ENCODE peak calls at places on chromosomes 4 and X, in nine cellular contexts. One of them, this sample, is unnamed. For H3K4me1 and H3K27me3, the result is how much of the 10 kb centered on the place peaks cover.

GRCh38 chr4:1770245-1770644 is 22.8 kb upstream of the FGFR3 start:
- DNase-seq in naive thymus-derived CD4-positive, alpha-beta T cell: no peak
- DNase-seq in heart left ventricle: no peak
- DNase-seq in CD4-positive, alpha-beta memory T cell: no peak
- DNase-seq in right cardiac atrium: no peak
- DNase-seq in PC-9: no peak
- DNase-seq in testis: no peak
- DNase-seq in PC-3: no peak
- DNase-seq in ovary: no peak
- DNase-seq in this sample: no peak

GRCh38 chrX:67619253-67619652 is 75.4 kb downstream of the AR start:
- DNase-seq in PC-3: no peak
- DNase-seq in naive thymus-derived CD4-positive, alpha-beta T cell: no peak
- DNase-seq in right cardiac atrium: no peak
- DNase-seq in testis: no peak
- DNase-seq in PC-9: peak
- DNase-seq in heart left ventricle: no peak
- DNase-seq in ovary: no peak
- DNase-seq in CD4-positive, alpha-beta memory T cell: no peak
- DNase-seq in this sample: no peak

GRCh38 chr4:2834001-2834921 is 9.4 kb upstream of the ADD1 start:
- DNase-seq in PC-9: no peak
- DNase-seq in right cardiac atrium: no peak
- DNase-seq in testis: no peak
- DNase-seq in ovary: peak
- DNase-seq in PC-3: no peak
- DNase-seq in heart left ventricle: peak
- DNase-seq in CD4-positive, alpha-beta memory T cell: no peak
- DNase-seq in naive thymus-derived CD4-positive, alpha-beta T cell: no peak
- DNase-seq in this sample: no peak

GRCh38 chrX:128800138-128800537 is 723.2 kb downstream of the SMARCA1 start:
- DNase-seq in naive thymus-derived CD4-positive, alpha-beta T cell: no peak
- DNase-seq in heart left ventricle: no peak
- DNase-seq in PC-9: no peak
- DNase-seq in PC-3: no peak
- DNase-seq in ovary: no peak
- DNase-seq in CD4-positive, alpha-beta memory T cell: no peak
- DNase-seq in right cardiac atrium: no peak
- DNase-seq in testis: no peak
- DNase-seq in this sample: no peak

GRCh38 chrX:121160987-121161386 is 113.6 kb downstream of the GLUD2 start:
- DNase-seq in right cardiac atrium: no peak
- DNase-seq in naive thymus-derived CD4-positive, alpha-beta T cell: no peak
- DNase-seq in testis: no peak
- DNase-seq in ovary: no peak
- DNase-seq in heart left ventricle: no peak
- DNase-seq in PC-9: no peak
- DNase-seq in CD4-positive, alpha-beta memory T cell: no peak
- DNase-seq in PC-3: no peak
- DNase-seq in this sample: no peak

GRCh38 chr4:112060212-112060611 is 85.0 kb upstream of the FAM241A start:
- DNase-seq in CD4-positive, alpha-beta memory T cell: no peak
- DNase-seq in heart left ventricle: no peak
- DNase-seq in ovary: no peak
- DNase-seq in testis: no peak
- DNase-seq in right cardiac atrium: no peak
- DNase-seq in PC-9: no peak
- DNase-seq in PC-3: peak
- DNase-seq in naive thymus-derived CD4-positive, alpha-beta T cell: no peak
- DNase-seq in this sample: peak

GRCh38 chr4:118823471-118823870 is 12.5 kb downstream of the SEC24D start:
- DNase-seq in heart left ventricle: no peak
- DNase-seq in PC-9: peak
- DNase-seq in right cardiac atrium: no peak
- DNase-seq in testis: no peak
- DNase-seq in naive thymus-derived CD4-positive, alpha-beta T cell: no peak
- DNase-seq in PC-3: peak
- DNase-seq in ovary: no peak
- DNase-seq in CD4-positive, alpha-beta memory T cell: no peak
- DNase-seq in this sample: no peak

GRCh38 chrX:45788941-45789348 is 588.3 kb upstream of the DIPK2B start:
- DNase-seq in naive thymus-derived CD4-positive, alpha-beta T cell: no peak
- DNase-seq in PC-3: no peak
- DNase-seq in right cardiac atrium: peak
- DNase-seq in PC-9: no peak
- DNase-seq in heart left ventricle: peak
- DNase-seq in ovary: no peak
- DNase-seq in CD4-positive, alpha-beta memory T cell: no peak
- DNase-seq in testis: no peak
- DNase-seq in this sample: peak

GRCh38 chr4:122364700-122365404 is 14.0 kb upstream of the ADAD1 start:
- DNase-seq in CD4-positive, alpha-beta memory T cell: peak
- DNase-seq in heart left ventricle: peak
- DNase-seq in right cardiac atrium: no peak
- DNase-seq in PC-9: no peak
- DNase-seq in testis: no peak
- DNase-seq in ovary: no peak
- DNase-seq in PC-3: peak
- DNase-seq in naive thymus-derived CD4-positive, alpha-beta T cell: no peak
- DNase-seq in this sample: no peak

GRCh38 chr4:189974056-189974455 is 33.4 kb downstream of the FRG1 start:
- DNase-seq in CD4-positive, alpha-beta memory T cell: no peak
- DNase-seq in PC-3: peak
- DNase-seq in testis: no peak
- DNase-seq in right cardiac atrium: no peak
- DNase-seq in naive thymus-derived CD4-positive, alpha-beta T cell: no peak
- DNase-seq in heart left ventricle: no peak
- DNase-seq in ovary: no peak
- DNase-seq in PC-9: no peak
- DNase-seq in this sample: peak

GRCh38 chr4:107153228-107153627 is 117.1 kb upstream of the DKK2 start:
- DNase-seq in ovary: no peak
- DNase-seq in PC-9: no peak
- DNase-seq in naive thymus-derived CD4-positive, alpha-beta T cell: no peak
- DNase-seq in CD4-positive, alpha-beta memory T cell: no peak
- DNase-seq in PC-3: no peak
- DNase-seq in right cardiac atrium: no peak
- DNase-seq in testis: peak
- DNase-seq in heart left ventricle: no peak
- DNase-seq in this sample: peak

GRCh38 chr4:30380404-30380998 is 339.7 kb upstream of the PCDH7 start:
- DNase-seq in naive thymus-derived CD4-positive, alpha-beta T cell: no peak
- DNase-seq in heart left ventricle: no peak
- DNase-seq in PC-9: peak
- DNase-seq in testis: peak
- DNase-seq in PC-3: peak
- DNase-seq in ovary: no peak
- DNase-seq in right cardiac atrium: no peak
- DNase-seq in CD4-positive, alpha-beta memory T cell: no peak
- DNase-seq in this sample: peak

GRCh38 chr4:159012381-159012780 is 90.5 kb upstream of the RAPGEF2 start:
- DNase-seq in right cardiac atrium: no peak
- DNase-seq in CD4-positive, alpha-beta memory T cell: no peak
- DNase-seq in testis: no peak
- DNase-seq in PC-9: peak
- DNase-seq in ovary: no peak
- DNase-seq in naive thymus-derived CD4-positive, alpha-beta T cell: no peak
- DNase-seq in PC-3: peak
- DNase-seq in heart left ventricle: no peak
- DNase-seq in this sample: no peak

GRCh38 chrX:12950851-12951589 is 23.9 kb upstream of the TMSB4X start:
- DNase-seq in naive thymus-derived CD4-positive, alpha-beta T cell: peak
- DNase-seq in right cardiac atrium: no peak
- DNase-seq in ovary: no peak
- DNase-seq in heart left ventricle: peak
- DNase-seq in PC-3: no peak
- DNase-seq in testis: no peak
- DNase-seq in CD4-positive, alpha-beta memory T cell: peak
- DNase-seq in PC-9: no peak
- DNase-seq in this sample: peak

GRCh38 chr4:165814256-165815010 is 58.6 kb upstream of the TLL1 start:
- DNase-seq in PC-3: peak
- DNase-seq in testis: no peak
- DNase-seq in naive thymus-derived CD4-positive, alpha-beta T cell: no peak
- DNase-seq in heart left ventricle: no peak
- DNase-seq in ovary: no peak
- DNase-seq in CD4-positive, alpha-beta memory T cell: no peak
- DNase-seq in right cardiac atrium: no peak
- DNase-seq in PC-9: no peak
- DNase-seq in this sample: no peak

GRCh38 chr4:45453258-45453841 is 670.5 kb downstream of the GABRG1 start:
- DNase-seq in ovary: no peak
- DNase-seq in PC-3: peak
- DNase-seq in heart left ventricle: no peak
- DNase-seq in testis: no peak
- DNase-seq in naive thymus-derived CD4-positive, alpha-beta T cell: no peak
- DNase-seq in right cardiac atrium: no peak
- DNase-seq in CD4-positive, alpha-beta memory T cell: no peak
- DNase-seq in PC-9: peak
- DNase-seq in this sample: no peak

GRCh38 chrX:77447339-77448149 is at the start of gene FGF16:
- DNase-seq in PC-3: no peak
- DNase-seq in ovary: no peak
- DNase-seq in heart left ventricle: no peak
- DNase-seq in testis: no peak
- DNase-seq in CD4-positive, alpha-beta memory T cell: peak
- DNase-seq in PC-9: no peak
- DNase-seq in right cardiac atrium: no peak
- DNase-seq in naive thymus-derived CD4-positive, alpha-beta T cell: no peak
- DNase-seq in this sample: no peak

GRCh38 chr4:22483551-22483981 is 32.3 kb downstream of the ADGRA3 start:
- DNase-seq in heart left ventricle: no peak
- DNase-seq in CD4-positive, alpha-beta memory T cell: no peak
- DNase-seq in PC-9: no peak
- DNase-seq in ovary: no peak
- DNase-seq in PC-3: peak
- DNase-seq in naive thymus-derived CD4-positive, alpha-beta T cell: no peak
- DNase-seq in right cardiac atrium: no peak
- DNase-seq in testis: no peak
- DNase-seq in this sample: no peak

DNA sequence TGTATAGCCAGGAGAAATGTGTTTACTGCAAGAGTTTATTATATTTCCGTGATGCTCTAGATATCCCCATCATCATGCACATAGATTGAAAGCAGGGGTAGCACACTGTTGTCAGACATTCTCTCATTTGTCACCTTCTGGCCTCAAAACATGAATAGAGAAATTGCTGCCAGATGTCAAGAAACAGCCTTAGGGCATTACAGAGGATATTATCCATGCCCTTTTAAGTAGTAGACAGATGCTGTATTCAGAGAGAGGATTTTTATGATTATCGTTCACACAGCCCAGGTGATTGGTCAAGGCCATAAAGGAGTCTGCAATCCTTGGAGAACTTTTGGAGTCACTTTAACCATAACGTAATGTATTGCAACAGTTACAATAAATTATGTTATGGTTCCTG is 1961.5 kb upstream of the TENM3 start:
- DNase-seq in heart left ventricle: no peak
- DNase-seq in testis: no peak
- DNase-seq in naive thymus-derived CD4-positive, alpha-beta T cell: no peak
- DNase-seq in right cardiac atrium: no peak
- DNase-seq in ovary: no peak
- DNase-seq in PC-9: no peak
- DNase-seq in PC-3: no peak
- DNase-seq in CD4-positive, alpha-beta memory T cell: no peak
- DNase-seq in this sample: peak
- H3K4me1 ChIP-seq in heart left ventricle: under half
- H3K4me1 ChIP-seq in testis: under half
- H3K4me1 ChIP-seq in naive thymus-derived CD4-positive, alpha-beta T cell: under half
- H3K4me1 ChIP-seq in right cardiac atrium: under half
- H3K4me1 ChIP-seq in ovary: under half
- H3K4me1 ChIP-seq in PC-9: under half
- H3K4me1 ChIP-seq in PC-3: under half
- H3K4me1 ChIP-seq in CD4-positive, alpha-beta memory T cell: under half
- H3K4me1 ChIP-seq in this sample: under half

DNA sequence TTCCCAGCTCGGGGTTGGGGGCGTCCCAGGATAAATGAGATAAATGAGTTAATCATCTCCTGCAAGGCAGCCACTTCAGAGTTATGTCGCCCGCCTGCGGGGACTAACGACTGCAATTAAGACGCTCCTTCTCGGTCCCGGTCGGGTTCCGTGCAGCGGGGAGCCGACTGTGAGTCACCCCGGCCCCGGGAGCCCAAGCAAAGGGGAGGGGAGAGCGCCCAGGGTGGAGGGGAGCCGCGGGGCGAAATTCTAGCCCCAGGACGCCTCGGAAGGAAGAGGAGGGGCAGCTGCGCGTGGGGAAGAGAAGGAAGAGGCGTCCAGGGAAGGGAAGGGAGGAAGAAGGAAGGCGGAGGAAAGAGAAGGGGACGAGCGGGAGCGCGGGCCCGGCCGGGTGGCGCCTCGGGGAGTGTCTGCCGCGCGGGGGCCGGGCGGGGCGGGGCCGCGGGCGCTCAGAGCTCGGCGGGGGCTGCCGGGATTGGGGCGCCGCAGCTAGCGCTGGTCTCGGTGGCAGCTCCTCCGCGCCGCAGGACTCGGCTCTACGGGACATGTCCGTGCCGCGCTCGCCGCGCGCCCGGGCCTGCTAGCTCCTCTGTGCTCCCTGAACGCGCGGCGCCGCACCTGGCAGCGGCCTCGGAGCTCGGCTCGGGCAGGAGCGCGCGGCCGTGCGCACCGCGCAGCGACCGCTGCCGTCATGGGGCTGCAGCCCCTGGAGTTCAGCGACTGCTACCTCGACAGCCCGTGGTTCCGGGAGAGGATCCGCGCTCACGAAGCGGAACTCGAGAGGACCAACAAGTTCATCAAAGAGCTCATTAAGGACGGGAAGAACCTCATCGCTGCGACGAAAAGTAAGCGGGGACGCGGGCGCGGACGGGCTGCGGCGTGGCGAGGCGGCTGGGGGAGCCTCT is at the start of gene ARHGAP10:
- DNase-seq in naive thymus-derived CD4-positive, alpha-beta T cell: peak
- DNase-seq in right cardiac atrium: peak
- DNase-seq in CD4-positive, alpha-beta memory T cell: peak
- DNase-seq in heart left ventricle: peak
- DNase-seq in PC-3: peak
- DNase-seq in testis: peak
- DNase-seq in ovary: peak
- DNase-seq in PC-9: peak
- DNase-seq in this sample: peak
- H3K27me3 ChIP-seq in naive thymus-derived CD4-positive, alpha-beta T cell: under half
- H3K27me3 ChIP-seq in right cardiac atrium: under half
- H3K27me3 ChIP-seq in CD4-positive, alpha-beta memory T cell: under half
- H3K27me3 ChIP-seq in heart left ventricle: under half
- H3K27me3 ChIP-seq in PC-3: under half
- H3K27me3 ChIP-seq in testis: under half
- H3K27me3 ChIP-seq in ovary: under half
- H3K27me3 ChIP-seq in PC-9: under half
- H3K27me3 ChIP-seq in this sample: under half

GRCh38 chr4:147590249-147590920 is 26.8 kb upstream of the TMEM184C start:
- DNase-seq in ovary: peak
- DNase-seq in PC-3: peak
- DNase-seq in naive thymus-derived CD4-positive, alpha-beta T cell: peak
- DNase-seq in CD4-positive, alpha-beta memory T cell: peak
- DNase-seq in testis: peak
- DNase-seq in heart left ventricle: no peak
- DNase-seq in right cardiac atrium: peak
- DNase-seq in PC-9: no peak
- DNase-seq in this sample: peak
- H3K4me1 ChIP-seq in ovary: under half
- H3K4me1 ChIP-seq in PC-3: under half
- H3K4me1 ChIP-seq in naive thymus-derived CD4-positive, alpha-beta T cell: under half
- H3K4me1 ChIP-seq in CD4-positive, alpha-beta memory T cell: under half
- H3K4me1 ChIP-seq in testis: under half
- H3K4me1 ChIP-seq in heart left ventricle: under half
- H3K4me1 ChIP-seq in right cardiac atrium: under half
- H3K4me1 ChIP-seq in PC-9: under half
- H3K4me1 ChIP-seq in this sample: under half

GRCh38 chrX:40893251-40893910 is 158.0 kb upstream of the MED14 start:
- DNase-seq in CD4-positive, alpha-beta memory T cell: no peak
- DNase-seq in PC-9: no peak
- DNase-seq in naive thymus-derived CD4-positive, alpha-beta T cell: no peak
- DNase-seq in ovary: no peak
- DNase-seq in right cardiac atrium: no peak
- DNase-seq in heart left ventricle: no peak
- DNase-seq in PC-3: peak
- DNase-seq in testis: no peak
- DNase-seq in this sample: no peak
- H3K27me3 ChIP-seq in CD4-positive, alpha-beta memory T cell: under half
- H3K27me3 ChIP-seq in PC-9: under half
- H3K27me3 ChIP-seq in naive thymus-derived CD4-positive, alpha-beta T cell: under half
- H3K27me3 ChIP-seq in ovary: under half
- H3K27me3 ChIP-seq in right cardiac atrium: under half
- H3K27me3 ChIP-seq in heart left ventricle: under half
- H3K27me3 ChIP-seq in PC-3: under half
- H3K27me3 ChIP-seq in testis: under half
- H3K27me3 ChIP-seq in this sample: under half